ENCODE peak calls at places on chromosomes 7 and 10, in five cellular contexts. O is IMR-90, Q is transverse colon, R is heart left ventricle, Y is HCT116. T is an unnamed sample. For H3K9me3, the result is how much of the 10 kb centered on the place peaks cover.

GRCh38 chr10:100972115-100972903 is 3.0 kb downstream of the SEMA4G start:
- DNase-seq in Y (no peak), R (no peak), Q (no peak), O (no peak), T (no peak)

GRCh38 chr7:2715341-2716231 is 27.6 kb downstream of the AMZ1 start:
- DNase-seq in O (peak), Q (no peak), R (no peak), Y (no peak), T (no peak)

GRCh38 chr10:113044015-113044755 is 94.1 kb downstream of the TCF7L2 start:
- DNase-seq in R (no peak), O (no peak), Q (no peak), Y (no peak), T (no peak)

GRCh38 chr7:6516387-6516983 is 34.8 kb downstream of the GRID2IP start:
- DNase-seq in Q (peak), Y (peak), O (peak), R (peak), T (peak)

GRCh38 chr7:70830426-70830825 is 301.5 kb upstream of the GALNT17 start:
- DNase-seq in Q (no peak), Y (no peak), O (no peak), R (no peak), T (no peak)

GRCh38 chr7:44292876-44293560 is 32.4 kb downstream of the CAMK2B start:
- DNase-seq in Q (peak), Y (no peak), R (peak), O (no peak), T (no peak)

GRCh38 chr10:92755725-92756124 is 66.0 kb downstream of the HHEX start:
- DNase-seq in Q (no peak), Y (no peak), O (no peak), R (no peak), T (no peak)

GRCh38 chr7:80392229-80393169 is 119.4 kb downstream of the GNAT3 start:
- DNase-seq in Y (peak), O (peak), R (no peak), Q (no peak), T (no peak)

GRCh38 chr7:17041324-17041723 is 159.5 kb upstream of the AGR3 start:
- DNase-seq in Q (no peak), O (peak), Y (no peak), R (no peak), T (no peak)

GRCh38 chr10:23120001-23120934 is 24.9 kb downstream of the MSRB2 start:
- DNase-seq in Y (no peak), O (no peak), Q (no peak), R (no peak), T (no peak)

GRCh38 chr7:113015038-113015645 is 71.5 kb downstream of the GPR85 start:
- DNase-seq in R (no peak), O (peak), Q (no peak), Y (peak), T (no peak)

GRCh38 chr10:60169111-60169510 is 220.6 kb downstream of the ANK3 start:
- DNase-seq in O (no peak), R (no peak), Q (no peak), Y (no peak), T (no peak)

GRCh38 chr7:95501261-95501816 is 15.6 kb downstream of the ASB4 start:
- DNase-seq in R (no peak), O (no peak), Y (no peak), Q (no peak), T (no peak)

GRCh38 chr10:30970760-30971460 is 60.8 kb downstream of the ZNF438 start:
- DNase-seq in R (peak), Q (no peak), O (peak), Y (no peak), T (no peak)

GRCh38 chr7:26618458-26618857 is 245.9 kb downstream of the SKAP2 start:
- DNase-seq in Q (no peak), R (no peak), O (no peak), Y (no peak), T (no peak)

GRCh38 chr10:28730031-28730778 is 52.9 kb downstream of the BAMBI start:
- DNase-seq in R (no peak), Q (no peak), O (peak), Y (no peak), T (no peak)

GRCh38 chr7:49773082-49773938 is at the start of gene VWC2:
- DNase-seq in R (peak), Q (no peak), O (no peak), Y (no peak), T (no peak)

GRCh38 chr7:131521651-131522163 is 34.7 kb downstream of the PODXL start:
- DNase-seq in Y (no peak), Q (peak), R (peak), O (no peak), T (no peak)

GRCh38 chr7:22394739-22395138 is 37.8 kb upstream of the RAPGEF5 start:
- DNase-seq in Q (no peak), Y (no peak), R (no peak), O (no peak), T (no peak)

GRCh38 chr10:110174201-110174600 is 33.2 kb upstream of the MXI1 start:
- DNase-seq in Q (no peak), Y (no peak), R (no peak), O (no peak), T (no peak)

GRCh38 chr10:26540601-26541000 is 102.5 kb downstream of the APBB1IP start:
- DNase-seq in R (no peak), Y (no peak), Q (no peak), O (no peak), T (no peak)

GRCh38 chr7:80634505-80634904 is 3.9 kb upstream of the CD36 start:
- DNase-seq in Q (no peak), O (peak), Y (no peak), R (no peak), T (no peak)

GRCh38 chr7:159197066-159197975 is 52.7 kb upstream of the VIPR2 start:
- DNase-seq in R (no peak), O (no peak), Q (peak), Y (no peak), T (no peak)

GRCh38 chr10:31033166-31033565 is 1.5 kb upstream of the ZNF438 start:
- DNase-seq in R (no peak), Q (no peak), Y (no peak), O (no peak), T (no peak)

GRCh38 chr10:79239275-79239779 is 107.9 kb upstream of the PPIF start:
- DNase-seq in O (peak), R (peak), Q (no peak), Y (no peak), T (no peak)

GRCh38 chr10:79235765-79236755 is 111.2 kb upstream of the PPIF start:
- DNase-seq in Q (no peak), R (no peak), Y (no peak), O (no peak), T (no peak)

GRCh38 chr10:79237801-79238520 is 109.3 kb upstream of the PPIF start:
- DNase-seq in Y (no peak), Q (no peak), R (no peak), O (no peak), T (no peak)

GRCh38 chr10:79239930-79240713 is 107.1 kb upstream of the PPIF start:
- DNase-seq in O (no peak), Y (no peak), Q (no peak), R (no peak), T (no peak)

GRCh38 chr10:79238606-79239005 is 108.7 kb upstream of the PPIF start:
- DNase-seq in R (no peak), Y (no peak), Q (no peak), O (peak), T (no peak)
- H3K27ac ChIP-seq in R (peak), Y (no peak), Q (peak), O (peak), T (no peak)

GRCh38 chr7:66205736-66206080 is 574 bp downstream of the TPST1 start:
- DNase-seq in R (peak), Y (no peak), Q (peak), O (no peak), T (no peak)

GRCh38 chr7:66202380-66202779 is 2.8 kb upstream of the TPST1 start:
- DNase-seq in Q (no peak), O (no peak), Y (no peak), R (no peak), T (no peak)

GRCh38 chr7:66206909-66207240 is 1.7 kb downstream of the TPST1 start:
- DNase-seq in O (no peak), Y (no peak), Q (no peak), R (no peak), T (no peak)

GRCh38 chr7:66206116-66206908 is 1.2 kb downstream of the TPST1 start:
- DNase-seq in Q (no peak), O (no peak), R (no peak), Y (no peak), T (no peak)

DNA sequence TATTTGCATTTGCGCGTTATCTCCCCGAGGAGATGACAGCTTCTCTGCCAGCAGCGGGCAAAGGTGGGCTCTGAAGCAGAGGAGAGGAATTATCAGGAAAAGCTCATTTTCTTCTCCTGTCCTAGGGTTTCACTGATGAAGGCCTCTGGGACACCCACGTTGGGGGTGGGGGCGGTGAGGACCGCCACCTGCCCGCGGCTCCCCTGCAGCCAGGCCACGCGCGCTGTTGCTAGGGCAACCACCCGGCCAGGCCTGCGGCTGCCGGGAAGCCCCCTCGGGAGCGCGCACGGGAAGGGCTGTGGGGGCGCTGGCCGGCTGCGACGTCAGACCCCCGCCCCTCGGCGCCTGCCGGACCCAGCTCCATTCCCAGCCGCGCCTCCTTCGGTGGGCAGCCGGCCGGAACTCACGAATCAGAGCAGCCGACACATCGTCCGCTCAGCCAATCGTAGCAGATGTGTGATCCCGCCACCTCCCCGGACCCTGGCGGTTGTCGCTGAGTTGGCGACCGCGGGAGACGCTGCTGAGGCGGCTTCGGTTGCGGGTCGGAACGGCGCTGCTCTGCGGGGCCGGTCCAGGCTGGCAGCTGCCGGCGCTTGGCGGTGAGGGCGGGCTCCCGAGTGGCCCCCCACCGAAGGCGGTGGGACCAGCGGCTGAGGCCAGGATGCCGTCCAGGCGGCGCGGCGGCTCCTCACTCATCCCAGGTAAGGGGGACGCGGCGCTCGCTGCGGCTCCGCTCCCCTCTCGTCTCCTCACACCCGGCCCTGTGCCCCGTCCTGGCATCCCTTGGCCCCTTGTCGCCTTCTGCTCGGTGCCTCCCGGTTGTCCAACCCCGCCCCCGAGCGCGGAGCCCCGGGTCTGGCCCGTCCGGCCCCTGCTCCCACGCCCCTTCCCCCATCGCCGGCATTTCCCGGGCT is at the start of gene TPST1:
- DNase-seq in O (peak), R (peak), Q (peak), Y (peak), T (peak)
- TF ChIP-seq POLR2A in O (peak), R (peak), Q (peak), Y (peak), T (peak)

GRCh38 chr10:7318836-7319235 is 92.0 kb downstream of the SFMBT2 start:
- DNase-seq in R (peak), Y (no peak), Q (no peak), O (no peak), T (peak)

GRCh38 chr10:7315906-7316305 is 94.9 kb downstream of the SFMBT2 start:
- DNase-seq in R (no peak), Y (no peak), Q (no peak), O (no peak), T (no peak)

GRCh38 chr10:7316839-7317238 is 94.0 kb downstream of the SFMBT2 start:
- DNase-seq in R (no peak), O (no peak), Q (no peak), Y (no peak), T (no peak)

GRCh38 chr10:7319632-7320031 is 91.2 kb downstream of the SFMBT2 start:
- DNase-seq in Q (no peak), Y (no peak), R (no peak), O (no peak), T (no peak)

GRCh38 chr10:7317799-7318446 is 92.9 kb downstream of the SFMBT2 start:
- DNase-seq in Q (no peak), Y (no peak), R (no peak), O (no peak), T (no peak)
- H3K9me3 ChIP-seq in Q (under half), Y (under half), R (under half), O (under half), T (under half)

GRCh38 chr10:5643356-5643755 is 23.0 kb downstream of the ASB13 start:
- DNase-seq in R (no peak), Q (no peak), O (no peak), Y (no peak), T (no peak)
- H3K27ac ChIP-seq in R (peak), Q (peak), O (no peak), Y (no peak), T (peak)